ENCODE peak calls at places on chromosome 15, in five cellular contexts. V, B, L, Q and S are unnamed samples.

GRCh38 chr15:52805351-52806283 is 15.5 kb upstream of the ONECUT1 start:
- DNase-seq in Q (no peak), L (no peak), B (peak), V (no peak), S (no peak)

GRCh38 chr15:70701891-70702568 is 61.3 kb downstream of the UACA start:
- DNase-seq in V (peak), B (no peak), L (no peak), Q (no peak), S (no peak)

GRCh38 chr15:31325432-31325975 is 1.1 kb upstream of the KLF13 start:
- DNase-seq in L (no peak), B (peak), Q (peak), V (peak), S (no peak)

GRCh38 chr15:66703540-66703941 is 1.5 kb downstream of the SMAD6 start:
- DNase-seq in Q (no peak), V (no peak), L (no peak), B (peak), S (no peak)

GRCh38 chr15:75229191-75230015 is 27.7 kb downstream of the C15orf39 start:
- DNase-seq in B (no peak), V (no peak), Q (no peak), L (no peak), S (no peak)

GRCh38 chr15:80480909-80481308 is 76.7 kb downstream of the ARNT2 start:
- DNase-seq in L (no peak), V (no peak), B (no peak), Q (no peak), S (no peak)

GRCh38 chr15:40959331-40960141 is 6.3 kb downstream of the CHAC1 start:
- DNase-seq in B (no peak), Q (no peak), V (no peak), L (no peak), S (no peak)

GRCh38 chr15:82810863-82811421 is 1.5 kb downstream of the WHAMM start:
- DNase-seq in V (no peak), B (no peak), Q (no peak), L (peak), S (no peak)

GRCh38 chr15:70788114-70789049 is 25.0 kb upstream of the UACA start:
- DNase-seq in Q (no peak), L (no peak), B (no peak), V (no peak), S (peak)

GRCh38 chr15:52115598-52116427 is 3.2 kb upstream of the BCL2L10 start:
- DNase-seq in L (no peak), B (no peak), Q (no peak), V (no peak), S (peak)

GRCh38 chr15:30906366-30906765 is 2.7 kb downstream of the FAN1 start:
- DNase-seq in V (no peak), Q (no peak), L (no peak), B (no peak), S (no peak)

GRCh38 chr15:85620321-85621044 is 174.2 kb downstream of the KLHL25 start:
- DNase-seq in V (no peak), L (no peak), B (no peak), Q (no peak), S (no peak)

GRCh38 chr15:39594056-39594763 is 13.3 kb downstream of the THBS1 start:
- DNase-seq in L (no peak), Q (no peak), B (no peak), V (no peak), S (no peak)

GRCh38 chr15:78243491-78243941 is 9.2 kb upstream of the ACSBG1 start:
- DNase-seq in V (no peak), Q (no peak), L (no peak), B (peak), S (no peak)

GRCh38 chr15:48975713-48976419 is 12.1 kb upstream of the SHC4 start:
- DNase-seq in L (no peak), Q (peak), V (peak), B (peak), S (peak)

GRCh38 chr15:28267727-28268126 is 54.3 kb downstream of the HERC2 start:
- DNase-seq in B (no peak), V (no peak), Q (no peak), L (no peak), S (no peak)

GRCh38 chr15:96331141-96331941 is 841 bp downstream of the NR2F2 start:
- DNase-seq in Q (peak), V (no peak), B (peak), L (no peak), S (no peak)

GRCh38 chr15:87829651-87830050 is 426.9 kb downstream of the NTRK3 start:
- DNase-seq in L (no peak), V (no peak), Q (no peak), B (no peak), S (no peak)
- TF ChIP-seq FOXM1 in L (no peak), V (no peak), Q (no peak), B (no peak), S (no peak)

DNA sequence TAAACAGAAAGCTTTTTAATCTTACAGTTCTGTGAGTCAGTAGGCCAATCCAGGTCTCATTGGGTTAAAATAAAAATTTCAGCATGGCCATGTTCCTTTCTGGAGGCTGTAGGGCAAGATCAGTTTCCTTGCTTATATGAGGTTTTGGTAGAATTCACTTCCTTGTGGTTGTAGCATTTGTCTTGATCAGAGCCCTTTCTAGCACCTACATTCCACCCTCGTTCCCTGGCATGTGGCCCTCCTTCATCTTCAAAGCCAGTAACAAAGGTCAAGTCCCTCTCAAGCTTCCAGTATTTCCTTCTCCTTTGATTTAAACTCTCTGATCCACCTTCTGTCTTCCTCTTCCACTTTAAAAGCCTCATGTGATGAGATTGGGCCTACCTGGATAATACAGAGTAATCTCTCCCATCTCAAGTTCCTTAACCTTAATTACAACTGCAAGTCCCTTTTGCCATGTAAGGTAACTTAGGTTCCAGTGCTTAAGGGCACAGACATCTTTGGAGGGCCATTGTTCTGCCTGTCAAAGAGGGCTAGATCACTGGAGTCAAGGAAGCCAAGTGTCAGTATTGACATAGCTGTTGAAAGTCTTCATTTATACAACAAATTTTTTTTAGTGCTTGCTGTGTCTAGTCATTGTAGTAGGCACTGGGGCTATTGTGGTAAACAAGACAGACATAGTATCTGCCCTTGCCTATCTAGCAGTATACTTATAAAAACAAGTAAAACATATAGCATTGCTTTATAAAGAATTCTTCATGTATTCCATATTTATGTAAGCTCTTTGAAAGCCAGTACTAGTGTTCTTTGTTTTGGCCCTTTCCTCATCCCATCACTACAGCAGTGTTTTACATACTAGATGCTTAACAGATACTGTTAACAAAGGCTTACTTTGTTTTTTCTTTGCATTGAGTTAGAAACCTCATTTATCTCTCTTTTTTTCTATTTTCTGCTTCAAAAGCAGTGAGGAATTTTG is 40.6 kb downstream of the GLCE start:
- DNase-seq in L (no peak), Q (no peak), B (no peak), V (no peak), S (no peak)
- TF ChIP-seq FOXM1 in L (no peak), Q (no peak), B (no peak), V (no peak), S (no peak)

GRCh38 chr15:34759347-34759746 is 4.5 kb upstream of the GJD2 start:
- DNase-seq in L (no peak), V (no peak), B (no peak), Q (no peak), S (no peak)

GRCh38 chr15:34760909-34761308 is 6.1 kb upstream of the GJD2 start:
- DNase-seq in B (peak), L (no peak), Q (no peak), V (no peak), S (no peak)

GRCh38 chr15:34755419-34755773 is 598 bp upstream of the GJD2 start:
- DNase-seq in B (no peak), L (no peak), Q (no peak), V (no peak), S (no peak)

GRCh38 chr15:34757262-34757661 is 2.5 kb upstream of the GJD2 start:
- DNase-seq in Q (no peak), V (no peak), B (no peak), L (no peak), S (no peak)

GRCh38 chr15:34759992-34760391 is 5.2 kb upstream of the GJD2 start:
- DNase-seq in Q (no peak), B (no peak), L (no peak), V (no peak), S (no peak)
- TF ChIP-seq FOXM1 in Q (no peak), B (no peak), L (no peak), V (no peak), S (no peak)

GRCh38 chr15:38401101-38401500 is 52.8 kb upstream of the FAM98B start:
- DNase-seq in B (no peak), V (no peak), Q (no peak), L (no peak), S (no peak)
- TF ChIP-seq FOXM1 in B (no peak), V (no peak), Q (no peak), L (no peak), S (no peak)

DNA sequence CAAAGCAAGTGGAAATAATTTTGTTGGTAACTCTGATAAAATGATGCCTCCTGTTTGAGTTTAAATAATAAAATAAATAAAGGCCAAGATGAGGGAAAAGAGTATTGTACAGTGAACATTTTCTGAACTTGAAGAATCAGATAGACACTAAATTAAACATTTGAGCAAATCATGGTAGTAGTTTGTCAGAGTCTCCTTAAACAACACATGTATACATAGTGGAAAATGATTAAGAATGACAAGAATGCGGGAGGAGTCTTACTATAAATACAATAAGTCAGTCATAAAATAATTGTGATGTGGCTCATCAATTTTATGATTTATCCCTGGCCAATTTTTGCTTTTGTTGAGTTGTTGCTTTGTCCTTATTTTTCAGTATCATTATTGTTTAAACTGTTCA is 158.0 kb upstream of the TMC3 start:
- DNase-seq in Q (no peak), L (no peak), B (no peak), V (no peak), S (no peak)
- TF ChIP-seq FOXM1 in Q (no peak), L (no peak), B (no peak), V (no peak), S (no peak)

GRCh38 chr15:60400957-60401356 is 3.2 kb upstream of the ANXA2 start:
- DNase-seq in B (no peak), L (no peak), V (no peak), Q (no peak), S (no peak)
- TF ChIP-seq FOXM1 in B (no peak), L (no peak), V (no peak), Q (no peak), S (no peak)

GRCh38 chr15:101120961-101121360 is 130.9 kb downstream of the CHSY1 start:
- DNase-seq in V (no peak), L (no peak), B (peak), Q (no peak), S (no peak)
- TF ChIP-seq FOXM1 in V (no peak), L (no peak), B (no peak), Q (no peak), S (no peak)

DNA sequence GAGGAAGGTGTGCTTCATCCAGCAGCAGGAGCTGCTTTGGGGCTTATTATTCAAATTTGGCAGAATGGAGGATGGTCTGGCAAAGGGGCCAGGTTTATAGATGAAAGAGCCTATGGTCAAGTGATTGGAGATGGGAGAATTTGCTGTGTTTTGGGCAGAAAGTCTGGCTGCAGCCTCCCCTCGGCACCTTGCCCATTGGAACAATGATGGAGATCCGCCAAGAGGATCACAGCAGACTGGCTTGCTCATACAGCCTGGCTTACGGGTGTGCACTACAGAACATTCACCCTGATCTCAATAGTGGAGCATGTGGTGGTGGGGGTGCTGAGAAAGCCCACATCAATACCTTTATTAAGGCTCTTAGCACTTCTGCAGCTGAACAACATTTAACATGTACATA is 118.3 kb upstream of the TMC3 start:
- DNase-seq in L (no peak), Q (no peak), V (no peak), B (no peak), S (no peak)
- TF ChIP-seq FOXM1 in L (no peak), Q (no peak), V (no peak), B (no peak), S (no peak)

GRCh38 chr15:43209059-43209824 is 11.6 kb downstream of the EPB42 start:
- DNase-seq in B (no peak), V (peak), Q (peak), L (no peak), S (peak)
- TF ChIP-seq FOXM1 in B (no peak), V (no peak), Q (no peak), L (no peak), S (no peak)